ENCODE peak calls at places on chromosome X, in five cellular contexts. F, E, Y, C and U are unnamed samples.

GRCh38 chrX:23954396-23954795 is 46.6 kb downstream of the CXorf58 start:
- DNase-seq in F (no peak), C (no peak), E (no peak), Y (no peak), U (no peak)

GRCh38 chrX:31497086-31497485 is 425.2 kb upstream of the FTHL17 start:
- DNase-seq in E (no peak), Y (no peak), F (no peak), C (peak; percentile 48), U (no peak)

GRCh38 chrX:130091976-130092522 is 18.2 kb downstream of the ELF4 start:
- DNase-seq in Y (peak; percentile 73), E (peak; percentile 76), F (peak; percentile 88), C (no peak), U (no peak)

GRCh38 chrX:45267007-45267406 is 66.3 kb upstream of the DIPK2B start:
- DNase-seq in E (no peak), C (no peak), F (no peak), Y (no peak), U (no peak)

GRCh38 chrX:72230290-72230689 is 8.5 kb downstream of the ERCC6L start:
- DNase-seq in F (no peak), E (no peak), C (no peak), Y (no peak), U (no peak)

GRCh38 chrX:20515841-20516461 is 249.2 kb upstream of the RPS6KA3 start:
- DNase-seq in C (peak; percentile 80), F (no peak), E (no peak), Y (no peak), U (no peak)

GRCh38 chrX:15434205-15434604 is 50.0 kb upstream of the VEGFD start:
- DNase-seq in Y (no peak), F (no peak), C (no peak), E (no peak), U (no peak)

GRCh38 chrX:107449490-107450175 is at the start of gene FRMPD3:
- DNase-seq in F (peak; percentile 64), E (no peak), Y (no peak), C (no peak), U (no peak)

GRCh38 chrX:45232139-45232538 is 31.5 kb upstream of the DIPK2B start:
- DNase-seq in Y (no peak), E (no peak), F (no peak), C (no peak), U (no peak)

GRCh38 chrX:124028177-124028576 is 66.7 kb downstream of the STAG2 start:
- DNase-seq in E (no peak), Y (no peak), F (no peak), C (no peak), U (no peak)

GRCh38 chrX:8565729-8566128 is 101.1 kb downstream of the VCX3B start:
- DNase-seq in E (no peak), Y (no peak), C (no peak), F (no peak), U (no peak)

GRCh38 chrX:32745323-32745722 is 466.0 kb downstream of the DMD start:
- DNase-seq in E (no peak), F (no peak), Y (no peak), C (peak; percentile 0), U (no peak)

GRCh38 chrX:32741910-32742309 is 469.4 kb downstream of the DMD start:
- DNase-seq in F (no peak), C (no peak), E (no peak), Y (no peak), U (no peak)

GRCh38 chrX:32749075-32749474 is 462.3 kb downstream of the DMD start:
- DNase-seq in Y (no peak), F (no peak), E (no peak), C (peak; percentile 3), U (no peak)

DNA sequence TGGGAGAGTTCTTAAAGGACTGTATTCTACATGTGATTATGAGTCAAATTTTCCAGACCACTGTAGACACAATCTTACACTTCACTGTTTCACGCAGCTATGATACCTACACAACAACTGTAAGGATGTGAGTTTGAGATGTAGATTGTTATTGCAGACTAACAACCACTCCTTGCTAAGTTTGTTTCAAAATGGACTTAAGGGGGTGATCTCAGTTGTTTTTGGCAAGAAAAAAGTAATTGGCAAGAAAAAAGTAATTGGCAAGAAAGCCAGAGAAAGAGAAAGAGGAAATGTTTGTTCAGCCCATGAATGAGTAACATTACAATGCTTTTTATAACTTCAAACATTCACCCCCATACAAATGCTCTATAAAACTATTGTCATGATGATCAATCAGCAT is 466.4 kb downstream of the DMD start:
- DNase-seq in E (no peak), C (peak; percentile 10), F (no peak), Y (no peak), U (no peak)
- H3K4me3 ChIP-seq in E (no peak overlapping the region), C (no peak overlapping the region), F (no peak overlapping the region), Y (no peak overlapping the region), U (no peak overlapping the region)

DNA sequence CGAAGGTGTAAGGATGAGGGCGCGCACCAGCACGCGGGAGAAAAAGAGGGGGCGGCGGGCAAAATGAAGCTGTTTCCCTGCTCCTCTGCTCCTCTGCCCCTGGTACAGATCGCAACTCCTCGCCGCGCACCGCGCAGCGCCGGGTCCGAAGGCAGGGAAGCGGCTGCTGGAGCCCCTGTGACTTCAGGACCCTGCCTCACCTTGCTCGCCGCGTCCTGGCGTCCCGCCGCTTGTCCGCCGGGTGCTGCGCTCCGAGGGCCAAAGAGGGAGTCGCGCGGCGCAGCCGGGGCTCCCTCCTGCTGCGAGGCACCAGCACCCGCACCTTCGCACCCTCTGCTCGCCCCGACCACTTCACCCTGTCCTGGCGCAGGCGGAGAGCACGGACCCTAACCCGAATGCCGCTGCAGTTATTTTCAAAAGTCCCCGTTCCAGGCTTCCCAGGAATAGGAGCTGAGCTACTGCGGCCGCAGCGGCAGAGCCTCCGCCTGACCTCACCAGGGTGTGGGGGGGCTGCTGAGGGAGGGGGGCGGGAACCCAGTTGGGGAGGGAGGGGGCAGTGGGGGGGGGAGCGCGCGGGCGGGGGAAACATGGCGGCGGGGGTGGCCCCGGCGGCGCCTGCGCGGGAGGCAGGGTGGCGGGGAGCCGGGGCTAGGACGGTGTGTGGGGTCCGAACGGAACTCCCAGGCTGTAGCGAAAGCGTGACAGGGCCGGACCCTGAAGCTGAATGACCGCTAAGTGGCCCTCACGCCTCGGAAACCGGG is at the start of gene KLHL13:
- DNase-seq in F (no peak), C (peak; percentile 44), Y (no peak), E (peak; percentile 57), U (no peak)
- H3K4me3 ChIP-seq in F (no peak within 1 kb of the TSS), C (peak within 1 kb of the TSS; percentile 53), Y (peak within 1 kb of the TSS; percentile 52), E (peak within 1 kb of the TSS; percentile 31), U (peak within 1 kb of the TSS; percentile 54)

GRCh38 chrX:281166-281999 is at the start of gene PLCXD1:
- DNase-seq in F (peak; percentile 84), C (peak; percentile 46), E (peak; percentile 48), Y (no peak), U (no peak)
- H3K4me3 ChIP-seq in F (peak within 1 kb of the TSS; percentile 90), C (peak within 1 kb of the TSS; percentile 12), E (no peak within 1 kb of the TSS), Y (no peak within 1 kb of the TSS), U (no peak within 1 kb of the TSS)

DNA sequence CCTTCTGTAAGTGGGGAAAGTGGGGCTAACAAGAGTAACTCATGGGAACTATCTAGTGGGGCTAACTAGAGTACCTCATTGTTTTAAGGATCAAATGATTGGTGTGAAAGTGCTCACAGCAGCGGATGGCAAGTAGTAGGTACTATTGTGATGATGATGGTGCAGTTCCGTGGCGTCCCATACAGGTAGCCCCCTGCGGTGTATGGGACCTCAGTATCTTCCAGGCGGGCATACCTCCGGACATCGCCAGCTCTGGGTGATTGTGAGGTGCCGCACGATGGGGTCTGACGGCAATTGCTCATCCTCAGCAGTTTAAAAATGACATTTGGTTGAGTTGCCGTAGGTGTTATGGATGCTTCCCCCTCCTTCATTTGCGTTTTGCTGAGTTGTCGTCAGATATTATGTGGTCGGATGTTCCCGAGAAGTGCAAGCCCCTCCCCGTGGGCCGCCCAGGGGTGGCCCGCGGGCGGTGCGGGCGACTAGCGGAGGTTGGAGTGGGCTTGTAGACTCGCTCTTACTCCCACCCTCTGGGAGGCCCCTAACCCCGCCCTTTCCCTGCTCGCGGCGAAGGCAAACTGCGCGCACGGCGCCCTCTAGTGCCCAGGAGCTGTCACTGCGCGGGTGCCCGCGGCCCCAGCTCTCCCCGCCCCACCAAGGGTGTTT is 18.3 kb upstream of the GPR101 start:
- DNase-seq in F (peak; percentile 71), C (peak; percentile 58), Y (peak; percentile 67), E (peak; percentile 72), U (no peak)
- H3K4me3 ChIP-seq in F (peak overlapping the region; percentile 65), C (peak overlapping the region; percentile 29), Y (peak overlapping the region; percentile 50), E (peak overlapping the region; percentile 25), U (peak overlapping the region; percentile 40)

GRCh38 chrX:154540897-154541535 is 5.6 kb downstream of the G6PD start:
- DNase-seq in C (no peak), Y (no peak), F (no peak), E (peak; percentile 68), U (peak; percentile 86)
- H3K4me3 ChIP-seq in C (no peak overlapping the region), Y (no peak overlapping the region), F (no peak overlapping the region), E (peak overlapping the region; percentile 33), U (peak overlapping the region; percentile 33)